ENCODE peak calls at places on chromosomes 12 and 14, in six cellular contexts. One of them, this sample, is unnamed.

GRCh38 chr14:40053396-40053795 is 621.2 kb upstream of the FBXO33 start:
- DNase-seq in ovary: no peak
- DNase-seq in MG63: no peak
- DNase-seq in cardiac muscle cell: no peak
- DNase-seq in colonic mucosa: no peak
- DNase-seq in T-helper 17 cell: no peak
- DNase-seq in this sample: no peak

GRCh38 chr14:99509871-99510555 is 28.8 kb downstream of the CCNK start:
- DNase-seq in cardiac muscle cell: no peak
- DNase-seq in colonic mucosa: no peak
- DNase-seq in MG63: no peak
- DNase-seq in T-helper 17 cell: no peak
- DNase-seq in ovary: no peak
- DNase-seq in this sample: no peak

GRCh38 chr12:69068431-69068830 is 135.5 kb upstream of the CPM start:
- DNase-seq in colonic mucosa: peak
- DNase-seq in ovary: no peak
- DNase-seq in cardiac muscle cell: no peak
- DNase-seq in T-helper 17 cell: no peak
- DNase-seq in MG63: no peak
- DNase-seq in this sample: no peak

GRCh38 chr12:54997914-54998507 is 13.4 kb upstream of the TESPA1 start:
- DNase-seq in colonic mucosa: no peak
- DNase-seq in MG63: no peak
- DNase-seq in T-helper 17 cell: no peak
- DNase-seq in ovary: no peak
- DNase-seq in cardiac muscle cell: no peak
- DNase-seq in this sample: no peak

GRCh38 chr12:87809916-87810315 is 219.3 kb downstream of the C12orf50 start:
- DNase-seq in colonic mucosa: no peak
- DNase-seq in MG63: no peak
- DNase-seq in cardiac muscle cell: no peak
- DNase-seq in T-helper 17 cell: no peak
- DNase-seq in ovary: no peak
- DNase-seq in this sample: no peak

GRCh38 chr14:31965735-31966598 is 111.1 kb upstream of the ARHGAP5 start:
- DNase-seq in MG63: no peak
- DNase-seq in ovary: peak
- DNase-seq in cardiac muscle cell: no peak
- DNase-seq in T-helper 17 cell: no peak
- DNase-seq in colonic mucosa: no peak
- DNase-seq in this sample: no peak

GRCh38 chr14:64410084-64410774 is 22.1 kb downstream of the MTHFD1 start:
- DNase-seq in T-helper 17 cell: no peak
- DNase-seq in colonic mucosa: no peak
- DNase-seq in MG63: peak
- DNase-seq in ovary: no peak
- DNase-seq in cardiac muscle cell: no peak
- DNase-seq in this sample: no peak

GRCh38 chr12:39402922-39403321 is 40.0 kb downstream of the KIF21A start:
- DNase-seq in MG63: no peak
- DNase-seq in colonic mucosa: no peak
- DNase-seq in T-helper 17 cell: no peak
- DNase-seq in ovary: no peak
- DNase-seq in cardiac muscle cell: no peak
- DNase-seq in this sample: no peak

GRCh38 chr14:94564381-94564780 is 3.1 kb downstream of the SERPINA4 start:
- DNase-seq in colonic mucosa: no peak
- DNase-seq in T-helper 17 cell: no peak
- DNase-seq in MG63: no peak
- DNase-seq in cardiac muscle cell: no peak
- DNase-seq in ovary: no peak
- DNase-seq in this sample: no peak

GRCh38 chr14:65686761-65687160 is 274.2 kb downstream of the FUT8 start:
- DNase-seq in colonic mucosa: no peak
- DNase-seq in ovary: no peak
- DNase-seq in cardiac muscle cell: no peak
- DNase-seq in T-helper 17 cell: no peak
- DNase-seq in MG63: no peak
- DNase-seq in this sample: no peak

GRCh38 chr12:113466770-113467153 is 4.9 kb downstream of the LHX5 start:
- DNase-seq in ovary: no peak
- DNase-seq in colonic mucosa: no peak
- DNase-seq in MG63: no peak
- DNase-seq in T-helper 17 cell: no peak
- DNase-seq in cardiac muscle cell: no peak
- DNase-seq in this sample: no peak

GRCh38 chr14:89915114-89915878 is 39.2 kb downstream of the EFCAB11 start:
- DNase-seq in ovary: peak
- DNase-seq in MG63: no peak
- DNase-seq in colonic mucosa: peak
- DNase-seq in T-helper 17 cell: peak
- DNase-seq in cardiac muscle cell: peak
- DNase-seq in this sample: peak

GRCh38 chr12:124720019-124720686 is 143.5 kb downstream of the SCARB1 start:
- DNase-seq in ovary: no peak
- DNase-seq in cardiac muscle cell: no peak
- DNase-seq in colonic mucosa: no peak
- DNase-seq in T-helper 17 cell: no peak
- DNase-seq in MG63: peak
- DNase-seq in this sample: no peak

This sample was measured in mucosa of descending colon.